ENCODE peak calls at places on chromosome 7, in five cellular contexts. One of them, this sample, is unnamed.

GRCh38 chr7:22660732-22661131 is 66.3 kb upstream of the IL6 start:
- DNase-seq in GM23338: peak; percentile 77
- DNase-seq in heart left ventricle: no peak
- DNase-seq in A549: peak; percentile 27
- DNase-seq in left ventricle myocardium inferior: no peak
- DNase-seq in this sample: no peak

GRCh38 chr7:45957721-45958120 is 36.6 kb upstream of the IGFBP3 start:
- DNase-seq in GM23338: no peak
- DNase-seq in heart left ventricle: no peak
- DNase-seq in A549: no peak
- DNase-seq in left ventricle myocardium inferior: no peak
- DNase-seq in this sample: no peak

GRCh38 chr7:92768501-92769360 is 67.6 kb downstream of the CDK6 start:
- DNase-seq in left ventricle myocardium inferior: no peak
- DNase-seq in heart left ventricle: no peak
- DNase-seq in A549: no peak
- DNase-seq in GM23338: peak; percentile 53
- DNase-seq in this sample: no peak

GRCh38 chr7:126716321-126716720 is 536.4 kb downstream of the GRM8 start:
- DNase-seq in left ventricle myocardium inferior: no peak
- DNase-seq in heart left ventricle: no peak
- DNase-seq in GM23338: no peak
- DNase-seq in A549: no peak
- DNase-seq in this sample: no peak

GRCh38 chr7:116633131-116633988 is 38.6 kb upstream of the MET start:
- DNase-seq in GM23338: no peak
- DNase-seq in A549: no peak
- DNase-seq in heart left ventricle: no peak
- DNase-seq in left ventricle myocardium inferior: no peak
- DNase-seq in this sample: no peak

GRCh38 chr7:117871778-117872538 is 1.3 kb downstream of the CTTNBP2 start:
- DNase-seq in GM23338: peak; percentile 72
- DNase-seq in heart left ventricle: peak; percentile 34
- DNase-seq in left ventricle myocardium inferior: peak; percentile 17
- DNase-seq in A549: no peak
- DNase-seq in this sample: peak; percentile 15

GRCh38 chr7:84538268-84538667 is 343.7 kb upstream of the SEMA3A start:
- DNase-seq in GM23338: no peak
- DNase-seq in left ventricle myocardium inferior: no peak
- DNase-seq in A549: no peak
- DNase-seq in heart left ventricle: no peak
- DNase-seq in this sample: no peak

GRCh38 chr7:129017264-129017663 is 37.6 kb downstream of the TNPO3 start:
- DNase-seq in A549: peak; percentile 18
- DNase-seq in heart left ventricle: no peak
- DNase-seq in left ventricle myocardium inferior: no peak
- DNase-seq in GM23338: no peak
- DNase-seq in this sample: no peak

GRCh38 chr7:135428011-135428410 is 81.9 kb downstream of the CNOT4 start:
- DNase-seq in heart left ventricle: no peak
- DNase-seq in A549: no peak
- DNase-seq in left ventricle myocardium inferior: no peak
- DNase-seq in GM23338: peak; percentile 30
- DNase-seq in this sample: no peak

GRCh38 chr7:24741691-24742639 is 15.3 kb downstream of the GSDME start:
- DNase-seq in A549: peak; percentile 95
- DNase-seq in left ventricle myocardium inferior: no peak
- DNase-seq in heart left ventricle: peak; percentile 66
- DNase-seq in GM23338: no peak
- DNase-seq in this sample: no peak

GRCh38 chr7:75732764-75733630 is 5.7 kb downstream of the HIP1 start:
- DNase-seq in A549: peak; percentile 70
- DNase-seq in GM23338: no peak
- DNase-seq in left ventricle myocardium inferior: no peak
- DNase-seq in heart left ventricle: no peak
- DNase-seq in this sample: no peak

GRCh38 chr7:144384071-144384470 is 19.4 kb downstream of the NOBOX start:
- DNase-seq in left ventricle myocardium inferior: no peak
- DNase-seq in A549: peak; percentile 38
- DNase-seq in GM23338: no peak
- DNase-seq in heart left ventricle: no peak
- DNase-seq in this sample: no peak

GRCh38 chr7:149050941-149051340 is 22.6 kb upstream of the PDIA4 start:
- DNase-seq in GM23338: no peak
- DNase-seq in heart left ventricle: no peak
- DNase-seq in A549: no peak
- DNase-seq in left ventricle myocardium inferior: no peak
- DNase-seq in this sample: no peak

GRCh38 chr7:50791921-50792341 is 9.2 kb upstream of the GRB10 start:
- DNase-seq in GM23338: no peak
- DNase-seq in heart left ventricle: no peak
- DNase-seq in A549: peak; percentile 43
- DNase-seq in left ventricle myocardium inferior: no peak
- DNase-seq in this sample: no peak

GRCh38 chr7:123769371-123769770 is 20.6 kb upstream of the WASL start:
- DNase-seq in A549: peak; percentile 89
- DNase-seq in left ventricle myocardium inferior: peak; percentile 15
- DNase-seq in GM23338: no peak
- DNase-seq in heart left ventricle: peak; percentile 37
- DNase-seq in this sample: no peak

GRCh38 chr7:585229-585711 is 65.6 kb upstream of the PDGFA start:
- DNase-seq in A549: no peak
- DNase-seq in heart left ventricle: no peak
- DNase-seq in GM23338: no peak
- DNase-seq in left ventricle myocardium inferior: no peak
- DNase-seq in this sample: no peak

GRCh38 chr7:30596721-30597120 is 2.0 kb downstream of the GARS1 start:
- DNase-seq in heart left ventricle: no peak
- DNase-seq in left ventricle myocardium inferior: no peak
- DNase-seq in A549: no peak
- DNase-seq in GM23338: no peak
- DNase-seq in this sample: no peak

GRCh38 chr7:82146491-82146890 is 297.1 kb downstream of the CACNA2D1 start:
- DNase-seq in GM23338: no peak
- DNase-seq in A549: no peak
- DNase-seq in left ventricle myocardium inferior: no peak
- DNase-seq in heart left ventricle: no peak
- DNase-seq in this sample: no peak

GRCh38 chr7:82141427-82141826 is 302.1 kb downstream of the CACNA2D1 start:
- DNase-seq in left ventricle myocardium inferior: no peak
- DNase-seq in GM23338: no peak
- DNase-seq in heart left ventricle: no peak
- DNase-seq in A549: no peak
- DNase-seq in this sample: no peak
- H3K4me3 ChIP-seq in left ventricle myocardium inferior: no peak overlapping the region
- H3K4me3 ChIP-seq in GM23338: no peak overlapping the region
- H3K4me3 ChIP-seq in heart left ventricle: no peak overlapping the region
- H3K4me3 ChIP-seq in A549: no peak overlapping the region
- H3K4me3 ChIP-seq in this sample: no peak overlapping the region

GRCh38 chr7:31651234-31651633 is 35.8 kb upstream of the PPP1R17 start:
- DNase-seq in A549: no peak
- DNase-seq in left ventricle myocardium inferior: no peak
- DNase-seq in heart left ventricle: no peak
- DNase-seq in GM23338: no peak
- DNase-seq in this sample: no peak

GRCh38 chr7:31642681-31643115 is 44.3 kb upstream of the PPP1R17 start:
- DNase-seq in left ventricle myocardium inferior: no peak
- DNase-seq in A549: no peak
- DNase-seq in GM23338: no peak
- DNase-seq in heart left ventricle: no peak
- DNase-seq in this sample: no peak

GRCh38 chr7:31651800-31652326 is 35.2 kb upstream of the PPP1R17 start:
- DNase-seq in A549: no peak
- DNase-seq in GM23338: peak; percentile 41
- DNase-seq in left ventricle myocardium inferior: no peak
- DNase-seq in heart left ventricle: no peak
- DNase-seq in this sample: no peak

GRCh38 chr7:31646969-31647368 is 40.0 kb upstream of the PPP1R17 start:
- DNase-seq in heart left ventricle: no peak
- DNase-seq in A549: no peak
- DNase-seq in left ventricle myocardium inferior: no peak
- DNase-seq in GM23338: peak; percentile 47
- DNase-seq in this sample: no peak

DNA sequence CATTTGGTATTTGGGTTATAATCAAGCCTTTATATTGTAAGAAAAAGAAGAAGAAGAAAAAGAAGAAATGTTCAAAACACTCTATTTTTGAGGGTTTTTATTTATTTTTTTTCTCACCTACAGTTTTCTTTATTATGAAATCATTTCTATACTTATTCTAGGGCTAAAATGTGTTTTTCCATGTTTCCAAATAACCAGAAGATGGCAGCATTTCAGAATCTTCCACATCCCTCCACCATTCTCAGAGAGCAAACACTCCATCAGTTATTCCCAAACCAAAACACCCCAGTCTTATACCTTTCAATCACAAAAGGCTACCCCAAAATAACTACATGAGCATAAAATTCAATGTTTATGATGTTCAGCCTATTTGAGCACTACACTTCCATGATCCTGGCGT is 38.7 kb upstream of the PPP1R17 start:
- DNase-seq in heart left ventricle: no peak
- DNase-seq in left ventricle myocardium inferior: no peak
- DNase-seq in A549: peak; percentile 3
- DNase-seq in GM23338: peak; percentile 49
- DNase-seq in this sample: no peak
- TF ChIP-seq CTCF in heart left ventricle: no peak
- TF ChIP-seq CTCF in left ventricle myocardium inferior: peak; percentile 30
- TF ChIP-seq CTCF in A549: peak; percentile 40
- TF ChIP-seq CTCF in GM23338: peak; percentile 53
- TF ChIP-seq CTCF in this sample: peak; percentile 9

DNA sequence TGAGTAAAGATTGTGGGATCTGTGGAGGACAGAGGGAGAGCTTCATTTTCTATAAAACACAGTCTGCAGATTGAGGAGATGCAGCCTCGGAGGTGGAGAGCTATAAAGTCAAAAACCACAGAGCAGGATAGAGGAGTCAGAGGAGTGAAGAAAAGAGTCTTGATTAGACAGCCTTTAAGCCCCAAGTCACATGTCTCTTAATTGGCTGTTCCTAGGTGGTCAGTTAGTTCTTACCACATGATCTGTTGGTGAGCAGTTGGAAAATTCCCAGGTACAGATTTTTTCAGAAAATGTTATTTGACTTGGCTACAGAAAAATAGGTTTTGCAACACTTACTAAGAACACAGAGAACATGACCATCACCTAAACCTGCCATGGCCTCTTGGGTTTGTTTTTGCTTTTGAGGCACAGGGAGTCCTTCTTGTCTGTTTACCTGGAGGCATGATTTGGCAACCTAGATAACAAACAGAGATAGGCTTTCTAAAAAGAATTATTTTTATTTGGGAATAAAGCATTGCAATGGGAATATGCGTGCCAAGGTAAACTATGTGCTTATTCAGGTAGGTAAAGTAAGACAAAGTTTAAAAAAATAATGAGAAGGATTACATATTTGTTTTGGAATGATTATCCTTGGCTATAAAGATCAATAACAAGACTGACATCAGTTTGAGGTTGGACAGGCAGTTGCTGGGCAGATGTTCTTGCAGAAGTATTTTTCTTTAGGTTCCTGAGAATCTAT is 604 bp upstream of the CYP3A43 start:
- DNase-seq in left ventricle myocardium inferior: no peak
- DNase-seq in GM23338: no peak
- DNase-seq in A549: no peak
- DNase-seq in heart left ventricle: no peak
- DNase-seq in this sample: no peak
- H3K27ac ChIP-seq in left ventricle myocardium inferior: no peak overlapping the region
- H3K27ac ChIP-seq in GM23338: no peak overlapping the region
- H3K27ac ChIP-seq in A549: no peak overlapping the region
- H3K27ac ChIP-seq in heart left ventricle: no peak overlapping the region
- H3K27ac ChIP-seq in this sample: no peak overlapping the region

GRCh38 chr7:139829654-139830130 is 628 bp downstream of the TBXAS1 start:
- DNase-seq in left ventricle myocardium inferior: no peak
- DNase-seq in A549: no peak
- DNase-seq in heart left ventricle: no peak
- DNase-seq in GM23338: no peak
- DNase-seq in this sample: no peak
- H3K4me3 ChIP-seq in left ventricle myocardium inferior: peak overlapping the region; percentile 35
- H3K4me3 ChIP-seq in A549: peak overlapping the region; percentile 11
- H3K4me3 ChIP-seq in heart left ventricle: peak overlapping the region; percentile 29
- H3K4me3 ChIP-seq in GM23338: no peak overlapping the region
- H3K4me3 ChIP-seq in this sample: peak overlapping the region; percentile 59

DNA sequence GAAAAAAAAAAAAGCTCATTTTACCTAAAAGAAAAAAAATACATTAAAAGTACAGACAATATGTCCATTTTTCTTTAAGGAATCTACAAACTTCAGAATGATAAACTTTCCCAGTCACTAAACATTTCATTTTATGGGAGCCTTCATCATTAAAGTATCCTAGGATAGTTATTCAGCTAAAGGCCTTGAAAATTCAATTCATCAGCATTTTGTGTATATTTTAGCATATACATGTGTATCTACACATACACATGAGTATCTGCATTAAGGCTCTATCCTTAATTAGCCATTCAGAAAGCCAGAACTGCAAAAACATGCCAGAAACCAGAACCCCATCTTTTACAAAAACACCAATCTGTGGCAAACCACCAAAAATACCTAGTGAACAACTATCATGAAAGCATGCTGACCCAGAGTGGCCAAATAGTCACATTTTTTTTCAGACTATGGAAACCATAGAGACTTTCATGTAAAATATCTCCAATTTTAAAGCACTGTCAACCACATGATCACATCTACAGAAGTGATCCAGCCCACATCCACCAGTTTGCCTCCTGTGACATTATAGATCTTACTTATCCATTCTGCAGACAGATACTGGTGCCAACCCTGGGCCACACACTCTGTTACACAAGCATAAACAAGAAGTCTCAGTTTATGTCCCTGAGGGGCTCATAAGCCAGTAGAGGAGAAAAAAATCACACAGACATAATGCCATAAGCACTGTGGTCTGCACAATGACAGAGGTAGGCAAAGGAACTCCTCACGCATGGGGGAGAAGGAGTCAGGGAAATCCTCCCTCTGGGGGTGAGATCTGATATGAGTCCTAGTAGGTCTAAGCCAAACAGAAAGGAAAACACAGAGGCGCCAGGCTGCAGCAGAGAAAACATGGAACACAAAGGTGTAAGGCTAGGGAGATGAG is 79.2 kb downstream of the SRPK2 start:
- DNase-seq in left ventricle myocardium inferior: no peak
- DNase-seq in GM23338: peak; percentile 48
- DNase-seq in A549: no peak
- DNase-seq in heart left ventricle: no peak
- DNase-seq in this sample: no peak
- TF ChIP-seq CTCF in left ventricle myocardium inferior: no peak
- TF ChIP-seq CTCF in GM23338: no peak
- TF ChIP-seq CTCF in A549: no peak
- TF ChIP-seq CTCF in heart left ventricle: no peak
- TF ChIP-seq CTCF in this sample: no peak

GRCh38 chr7:16813232-16813616 is 8.4 kb upstream of the AGR2 start:
- DNase-seq in GM23338: no peak
- DNase-seq in left ventricle myocardium inferior: no peak
- DNase-seq in A549: peak; percentile 37
- DNase-seq in heart left ventricle: no peak
- DNase-seq in this sample: no peak
- H3K27ac ChIP-seq in GM23338: no peak overlapping the region
- H3K27ac ChIP-seq in left ventricle myocardium inferior: no peak overlapping the region
- H3K27ac ChIP-seq in A549: peak overlapping the region; percentile 58
- H3K27ac ChIP-seq in heart left ventricle: no peak overlapping the region
- H3K27ac ChIP-seq in this sample: no peak overlapping the region